ENCODE peak calls at places on chromosomes 13 and 19, in eight cellular contexts. One of them, this sample, is unnamed.

GRCh38 chr19:51364200-51365106 is 1.7 kb downstream of the ETFB start:
- DNase-seq in colonic mucosa: no peak
- DNase-seq in transverse colon: no peak
- DNase-seq in neural progenitor cell: no peak
- DNase-seq in GM12878: no peak
- DNase-seq in cardiac fibroblast: peak; percentile 13
- DNase-seq in upper lobe of right lung: no peak
- DNase-seq in cardiac muscle cell: no peak
- DNase-seq in this sample: peak; percentile 15

GRCh38 chr19:47302249-47302648 is 7.4 kb upstream of the C5AR1 start:
- DNase-seq in cardiac muscle cell: no peak
- DNase-seq in colonic mucosa: no peak
- DNase-seq in neural progenitor cell: no peak
- DNase-seq in transverse colon: no peak
- DNase-seq in cardiac fibroblast: no peak
- DNase-seq in upper lobe of right lung: no peak
- DNase-seq in GM12878: no peak
- DNase-seq in this sample: no peak

GRCh38 chr19:45442927-45443461 is 19.3 kb upstream of the ERCC1 start:
- DNase-seq in cardiac muscle cell: no peak
- DNase-seq in cardiac fibroblast: peak; percentile 48
- DNase-seq in GM12878: no peak
- DNase-seq in colonic mucosa: peak; percentile 58
- DNase-seq in upper lobe of right lung: peak; percentile 76
- DNase-seq in transverse colon: peak; percentile 52
- DNase-seq in neural progenitor cell: peak; percentile 55
- DNase-seq in this sample: peak; percentile 48

GRCh38 chr13:43528992-43529391 is 257.8 kb downstream of the ENOX1 start:
- DNase-seq in cardiac muscle cell: no peak
- DNase-seq in neural progenitor cell: no peak
- DNase-seq in colonic mucosa: no peak
- DNase-seq in transverse colon: no peak
- DNase-seq in GM12878: no peak
- DNase-seq in cardiac fibroblast: no peak
- DNase-seq in upper lobe of right lung: no peak
- DNase-seq in this sample: no peak

GRCh38 chr19:18972301-18972831 is 31.3 kb upstream of the HOMER3 start:
- DNase-seq in colonic mucosa: no peak
- DNase-seq in transverse colon: no peak
- DNase-seq in upper lobe of right lung: no peak
- DNase-seq in cardiac muscle cell: no peak
- DNase-seq in GM12878: no peak
- DNase-seq in cardiac fibroblast: peak; percentile 86
- DNase-seq in neural progenitor cell: no peak
- DNase-seq in this sample: peak; percentile 59

GRCh38 chr13:99626461-99627082 is 125.3 kb downstream of the TM9SF2 start:
- DNase-seq in transverse colon: no peak
- DNase-seq in upper lobe of right lung: no peak
- DNase-seq in colonic mucosa: no peak
- DNase-seq in neural progenitor cell: peak; percentile 18
- DNase-seq in cardiac muscle cell: no peak
- DNase-seq in GM12878: no peak
- DNase-seq in cardiac fibroblast: peak; percentile 52
- DNase-seq in this sample: peak; percentile 48

GRCh38 chr13:20426766-20427448 is 98.8 kb downstream of the CRYL1 start:
- DNase-seq in neural progenitor cell: no peak
- DNase-seq in transverse colon: no peak
- DNase-seq in cardiac fibroblast: peak; percentile 30
- DNase-seq in colonic mucosa: no peak
- DNase-seq in upper lobe of right lung: no peak
- DNase-seq in GM12878: no peak
- DNase-seq in cardiac muscle cell: no peak
- DNase-seq in this sample: peak; percentile 44

GRCh38 chr19:54464044-54464623 is 556 bp upstream of the LENG9 start:
- DNase-seq in cardiac muscle cell: peak; percentile 99
- DNase-seq in colonic mucosa: peak; percentile 97
- DNase-seq in GM12878: peak; percentile 96
- DNase-seq in cardiac fibroblast: peak; percentile 87
- DNase-seq in neural progenitor cell: peak; percentile 97
- DNase-seq in upper lobe of right lung: peak; percentile 96
- DNase-seq in transverse colon: peak; percentile 97
- DNase-seq in this sample: peak; percentile 50

GRCh38 chr13:23579072-23579885 is 9.1 kb downstream of the TNFRSF19 start:
- DNase-seq in neural progenitor cell: peak; percentile 98
- DNase-seq in cardiac muscle cell: peak; percentile 93
- DNase-seq in cardiac fibroblast: peak; percentile 87
- DNase-seq in GM12878: no peak
- DNase-seq in colonic mucosa: peak; percentile 95
- DNase-seq in upper lobe of right lung: peak; percentile 97
- DNase-seq in transverse colon: peak; percentile 92
- DNase-seq in this sample: peak; percentile 94

GRCh38 chr13:31310781-31311180 is 111.0 kb downstream of the B3GLCT start:
- DNase-seq in GM12878: no peak
- DNase-seq in transverse colon: no peak
- DNase-seq in neural progenitor cell: no peak
- DNase-seq in cardiac fibroblast: no peak
- DNase-seq in upper lobe of right lung: no peak
- DNase-seq in colonic mucosa: no peak
- DNase-seq in cardiac muscle cell: no peak
- DNase-seq in this sample: peak; percentile 53

GRCh38 chr13:41034862-41035261 is 15.7 kb upstream of the ELF1 start:
- DNase-seq in GM12878: no peak
- DNase-seq in neural progenitor cell: no peak
- DNase-seq in upper lobe of right lung: no peak
- DNase-seq in colonic mucosa: no peak
- DNase-seq in cardiac muscle cell: no peak
- DNase-seq in transverse colon: no peak
- DNase-seq in cardiac fibroblast: no peak
- DNase-seq in this sample: no peak

GRCh38 chr13:39144941-39145533 is 106.8 kb downstream of the NHLRC3 start:
- DNase-seq in cardiac fibroblast: peak; percentile 83
- DNase-seq in cardiac muscle cell: peak; percentile 56
- DNase-seq in GM12878: no peak
- DNase-seq in neural progenitor cell: peak; percentile 82
- DNase-seq in upper lobe of right lung: no peak
- DNase-seq in colonic mucosa: peak; percentile 52
- DNase-seq in transverse colon: peak; percentile 33
- DNase-seq in this sample: peak; percentile 39

GRCh38 chr13:75796825-75797224 is 160.7 kb downstream of the LMO7 start:
- DNase-seq in GM12878: no peak
- DNase-seq in neural progenitor cell: no peak
- DNase-seq in upper lobe of right lung: no peak
- DNase-seq in cardiac fibroblast: no peak
- DNase-seq in transverse colon: no peak
- DNase-seq in cardiac muscle cell: no peak
- DNase-seq in colonic mucosa: no peak
- DNase-seq in this sample: no peak

GRCh38 chr19:43423779-43424178 is 9.1 kb downstream of the TEX101 start:
- DNase-seq in upper lobe of right lung: no peak
- DNase-seq in colonic mucosa: no peak
- DNase-seq in transverse colon: no peak
- DNase-seq in neural progenitor cell: no peak
- DNase-seq in cardiac muscle cell: no peak
- DNase-seq in cardiac fibroblast: no peak
- DNase-seq in GM12878: no peak
- DNase-seq in this sample: no peak

GRCh38 chr19:43789029-43789428 is 8.3 kb upstream of the KCNN4 start:
- DNase-seq in cardiac fibroblast: peak; percentile 68
- DNase-seq in GM12878: no peak
- DNase-seq in transverse colon: no peak
- DNase-seq in upper lobe of right lung: no peak
- DNase-seq in neural progenitor cell: peak; percentile 79
- DNase-seq in cardiac muscle cell: peak; percentile 73
- DNase-seq in colonic mucosa: no peak
- DNase-seq in this sample: no peak

GRCh38 chr13:25967144-25967543 is 84.7 kb downstream of the SHISA2 start:
- DNase-seq in neural progenitor cell: no peak
- DNase-seq in colonic mucosa: no peak
- DNase-seq in transverse colon: no peak
- DNase-seq in GM12878: no peak
- DNase-seq in cardiac fibroblast: no peak
- DNase-seq in cardiac muscle cell: no peak
- DNase-seq in upper lobe of right lung: no peak
- DNase-seq in this sample: no peak

GRCh38 chr13:49791214-49791752 is 1.2 kb downstream of the KPNA3 start:
- DNase-seq in cardiac fibroblast: peak; percentile 50
- DNase-seq in GM12878: peak; percentile 40
- DNase-seq in cardiac muscle cell: peak; percentile 30
- DNase-seq in transverse colon: peak; percentile 26
- DNase-seq in neural progenitor cell: peak; percentile 50
- DNase-seq in upper lobe of right lung: no peak
- DNase-seq in colonic mucosa: peak; percentile 58
- DNase-seq in this sample: peak; percentile 54

GRCh38 chr19:21483589-21484170 is 21.7 kb upstream of the ZNF429 start:
- DNase-seq in upper lobe of right lung: peak; percentile 79
- DNase-seq in transverse colon: peak; percentile 51
- DNase-seq in cardiac fibroblast: peak; percentile 22
- DNase-seq in GM12878: no peak
- DNase-seq in cardiac muscle cell: peak; percentile 37
- DNase-seq in colonic mucosa: peak; percentile 56
- DNase-seq in neural progenitor cell: peak; percentile 45
- DNase-seq in this sample: peak; percentile 14

GRCh38 chr13:109729031-109729870 is 57.1 kb downstream of the IRS2 start:
- DNase-seq in transverse colon: no peak
- DNase-seq in neural progenitor cell: peak; percentile 69
- DNase-seq in cardiac muscle cell: peak; percentile 33
- DNase-seq in colonic mucosa: no peak
- DNase-seq in upper lobe of right lung: no peak
- DNase-seq in cardiac fibroblast: peak; percentile 26
- DNase-seq in GM12878: no peak
- DNase-seq in this sample: peak; percentile 40

GRCh38 chr19:17125728-17126677 is 50.4 kb downstream of the MYO9B start:
- DNase-seq in neural progenitor cell: no peak
- DNase-seq in transverse colon: peak; percentile 68
- DNase-seq in colonic mucosa: peak; percentile 54
- DNase-seq in cardiac muscle cell: no peak
- DNase-seq in upper lobe of right lung: peak; percentile 86
- DNase-seq in GM12878: peak; percentile 79
- DNase-seq in cardiac fibroblast: peak; percentile 56
- DNase-seq in this sample: no peak

GRCh38 chr13:94272038-94272437 is 207.4 kb downstream of the DCT start:
- DNase-seq in neural progenitor cell: no peak
- DNase-seq in cardiac fibroblast: no peak
- DNase-seq in transverse colon: no peak
- DNase-seq in upper lobe of right lung: no peak
- DNase-seq in colonic mucosa: no peak
- DNase-seq in cardiac muscle cell: no peak
- DNase-seq in GM12878: no peak
- DNase-seq in this sample: no peak
- H3K4me3 ChIP-seq in neural progenitor cell: no peak overlapping the region
- H3K4me3 ChIP-seq in cardiac fibroblast: no peak overlapping the region
- H3K4me3 ChIP-seq in transverse colon: no peak overlapping the region
- H3K4me3 ChIP-seq in upper lobe of right lung: no peak overlapping the region
- H3K4me3 ChIP-seq in colonic mucosa: no peak overlapping the region
- H3K4me3 ChIP-seq in cardiac muscle cell: no peak overlapping the region
- H3K4me3 ChIP-seq in GM12878: no peak overlapping the region
- H3K4me3 ChIP-seq in this sample: no peak overlapping the region

DNA sequence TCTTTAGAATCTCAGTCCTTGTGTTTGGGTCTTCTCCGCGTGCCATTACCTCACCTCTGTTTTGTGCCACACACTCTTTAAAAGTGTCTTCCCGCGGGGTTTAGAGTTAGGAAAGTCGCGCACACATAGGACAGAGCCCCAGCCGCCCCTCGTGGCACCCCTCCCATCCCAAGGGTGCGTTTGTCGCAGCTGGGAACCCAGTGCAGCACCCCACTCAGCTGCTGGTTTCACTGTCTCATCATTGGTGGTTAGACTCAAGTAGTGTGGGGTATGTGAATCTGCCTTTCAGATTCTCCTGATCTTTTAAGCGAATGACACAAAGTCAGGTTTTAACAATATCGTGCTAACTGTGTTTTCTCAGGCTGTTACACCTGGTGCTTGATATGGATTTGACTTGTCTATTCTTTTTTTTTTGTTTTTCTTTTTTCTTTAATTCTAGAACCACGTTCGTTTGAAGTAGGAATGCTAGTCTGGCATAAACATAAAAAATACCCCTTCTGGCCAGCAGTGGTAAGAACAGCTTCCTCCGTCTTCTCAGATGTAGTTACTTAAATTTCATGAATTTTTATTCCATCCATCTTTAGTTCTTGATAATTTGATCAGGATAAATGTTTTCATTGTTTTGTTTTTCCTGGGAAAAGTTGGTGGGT is 19.5 kb upstream of the NDUFS7 start:
- DNase-seq in neural progenitor cell: no peak
- DNase-seq in transverse colon: no peak
- DNase-seq in GM12878: no peak
- DNase-seq in colonic mucosa: no peak
- DNase-seq in cardiac fibroblast: peak; percentile 31
- DNase-seq in upper lobe of right lung: no peak
- DNase-seq in cardiac muscle cell: no peak
- DNase-seq in this sample: no peak
- TF ChIP-seq CTCF in neural progenitor cell: peak; percentile 21
- TF ChIP-seq CTCF in transverse colon: peak; percentile 14
- TF ChIP-seq CTCF in GM12878: peak; percentile 7
- TF ChIP-seq CTCF in colonic mucosa: no peak
- TF ChIP-seq CTCF in cardiac fibroblast: peak; percentile 34
- TF ChIP-seq CTCF in upper lobe of right lung: peak; percentile 17
- TF ChIP-seq CTCF in cardiac muscle cell: no peak
- TF ChIP-seq CTCF in this sample: no peak

GRCh38 chr19:5534787-5535586 is 32.8 kb downstream of the TINCR start:
- DNase-seq in cardiac fibroblast: no peak
- DNase-seq in GM12878: no peak
- DNase-seq in transverse colon: no peak
- DNase-seq in colonic mucosa: no peak
- DNase-seq in cardiac muscle cell: no peak
- DNase-seq in neural progenitor cell: no peak
- DNase-seq in upper lobe of right lung: no peak
- DNase-seq in this sample: peak; percentile 26

GRCh38 chr19:5539431-5539833 is 28.3 kb downstream of the TINCR start:
- DNase-seq in neural progenitor cell: peak; percentile 47
- DNase-seq in cardiac fibroblast: no peak
- DNase-seq in GM12878: no peak
- DNase-seq in cardiac muscle cell: peak; percentile 90
- DNase-seq in upper lobe of right lung: no peak
- DNase-seq in transverse colon: no peak
- DNase-seq in colonic mucosa: no peak
- DNase-seq in this sample: no peak

GRCh38 chr19:5533257-5533656 is 34.5 kb downstream of the TINCR start:
- DNase-seq in cardiac fibroblast: no peak
- DNase-seq in upper lobe of right lung: no peak
- DNase-seq in GM12878: no peak
- DNase-seq in cardiac muscle cell: no peak
- DNase-seq in transverse colon: no peak
- DNase-seq in neural progenitor cell: no peak
- DNase-seq in colonic mucosa: no peak
- DNase-seq in this sample: no peak

GRCh38 chr19:5537870-5538269 is 29.9 kb downstream of the TINCR start:
- DNase-seq in GM12878: no peak
- DNase-seq in upper lobe of right lung: no peak
- DNase-seq in colonic mucosa: no peak
- DNase-seq in neural progenitor cell: no peak
- DNase-seq in cardiac muscle cell: no peak
- DNase-seq in transverse colon: no peak
- DNase-seq in cardiac fibroblast: no peak
- DNase-seq in this sample: no peak

GRCh38 chr19:5536337-5536894 is 31.3 kb downstream of the TINCR start:
- DNase-seq in cardiac fibroblast: peak; percentile 60
- DNase-seq in upper lobe of right lung: peak; percentile 80
- DNase-seq in colonic mucosa: no peak
- DNase-seq in neural progenitor cell: peak; percentile 97
- DNase-seq in GM12878: no peak
- DNase-seq in transverse colon: no peak
- DNase-seq in cardiac muscle cell: peak; percentile 97
- DNase-seq in this sample: peak; percentile 14
- H3K4me3 ChIP-seq in cardiac fibroblast: no peak overlapping the region
- H3K4me3 ChIP-seq in upper lobe of right lung: no peak overlapping the region
- H3K4me3 ChIP-seq in colonic mucosa: no peak overlapping the region
- H3K4me3 ChIP-seq in neural progenitor cell: peak overlapping the region; percentile 30
- H3K4me3 ChIP-seq in GM12878: no peak overlapping the region
- H3K4me3 ChIP-seq in transverse colon: no peak overlapping the region
- H3K4me3 ChIP-seq in cardiac muscle cell: no peak overlapping the region
- H3K4me3 ChIP-seq in this sample: no peak overlapping the region

GRCh38 chr19:2944775-2945574 is at the start of gene ZNF77:
- DNase-seq in transverse colon: peak; percentile 99
- DNase-seq in cardiac fibroblast: peak; percentile 99
- DNase-seq in upper lobe of right lung: peak; percentile 98
- DNase-seq in colonic mucosa: peak; percentile 100
- DNase-seq in neural progenitor cell: peak; percentile 99
- DNase-seq in GM12878: peak; percentile 98
- DNase-seq in cardiac muscle cell: peak; percentile 99
- DNase-seq in this sample: peak; percentile 99
- TF ChIP-seq CTCF in transverse colon: no peak
- TF ChIP-seq CTCF in cardiac fibroblast: no peak
- TF ChIP-seq CTCF in upper lobe of right lung: peak; percentile 4
- TF ChIP-seq CTCF in colonic mucosa: no peak
- TF ChIP-seq CTCF in neural progenitor cell: no peak
- TF ChIP-seq CTCF in GM12878: no peak
- TF ChIP-seq CTCF in cardiac muscle cell: no peak
- TF ChIP-seq CTCF in this sample: no peak

This sample was measured in foreskin fibroblast.